ENCODE peak calls at places on chromosomes 7 and 10, in five cellular contexts. One of them, this sample, is unnamed.

GRCh38 chr7:47576031-47576908 is 5.6 kb downstream of the TNS3 start:
- DNase-seq in fibroblast of lung: peak; percentile 94
- DNase-seq in mesothelial cell of epicardium: no peak
- DNase-seq in IMR-90: peak; percentile 68
- DNase-seq in OCI-LY7: peak; percentile 60
- DNase-seq in this sample: peak; percentile 78

GRCh38 chr7:80386686-80387085 is 125.2 kb downstream of the GNAT3 start:
- DNase-seq in fibroblast of lung: peak; percentile 22
- DNase-seq in mesothelial cell of epicardium: no peak
- DNase-seq in IMR-90: peak; percentile 60
- DNase-seq in OCI-LY7: no peak
- DNase-seq in this sample: no peak

GRCh38 chr7:50349963-50350944 is 45.7 kb downstream of the IKZF1 start:
- DNase-seq in IMR-90: no peak
- DNase-seq in mesothelial cell of epicardium: no peak
- DNase-seq in fibroblast of lung: no peak
- DNase-seq in OCI-LY7: no peak
- DNase-seq in this sample: no peak

GRCh38 chr7:480531-481218 is 39.0 kb downstream of the PDGFA start:
- DNase-seq in OCI-LY7: no peak
- DNase-seq in mesothelial cell of epicardium: peak; percentile 66
- DNase-seq in fibroblast of lung: no peak
- DNase-seq in IMR-90: no peak
- DNase-seq in this sample: peak; percentile 37

GRCh38 chr7:99372275-99373085 is 2.0 kb upstream of the ARPC1B start:
- DNase-seq in OCI-LY7: no peak
- DNase-seq in mesothelial cell of epicardium: no peak
- DNase-seq in IMR-90: peak; percentile 47
- DNase-seq in fibroblast of lung: peak; percentile 29
- DNase-seq in this sample: no peak

GRCh38 chr10:104449402-104449801 is 95.8 kb downstream of the CFAP58 start:
- DNase-seq in mesothelial cell of epicardium: no peak
- DNase-seq in fibroblast of lung: no peak
- DNase-seq in OCI-LY7: no peak
- DNase-seq in IMR-90: peak; percentile 37
- DNase-seq in this sample: no peak

GRCh38 chr7:114084381-114085312 is 165.8 kb upstream of the PPP1R3A start:
- DNase-seq in OCI-LY7: no peak
- DNase-seq in IMR-90: no peak
- DNase-seq in mesothelial cell of epicardium: peak; percentile 59
- DNase-seq in fibroblast of lung: peak; percentile 53
- DNase-seq in this sample: no peak

GRCh38 chr7:71173955-71174354 is 42.0 kb downstream of the GALNT17 start:
- DNase-seq in IMR-90: no peak
- DNase-seq in fibroblast of lung: no peak
- DNase-seq in OCI-LY7: no peak
- DNase-seq in mesothelial cell of epicardium: peak; percentile 41
- DNase-seq in this sample: no peak

GRCh38 chr7:33719059-33719581 is 186.2 kb upstream of the BMPER start:
- DNase-seq in IMR-90: peak; percentile 25
- DNase-seq in mesothelial cell of epicardium: no peak
- DNase-seq in OCI-LY7: no peak
- DNase-seq in fibroblast of lung: peak; percentile 54
- DNase-seq in this sample: peak; percentile 17

GRCh38 chr7:48045205-48045765 is 9.9 kb downstream of the C7orf57 start:
- DNase-seq in mesothelial cell of epicardium: no peak
- DNase-seq in fibroblast of lung: no peak
- DNase-seq in OCI-LY7: no peak
- DNase-seq in IMR-90: no peak
- DNase-seq in this sample: no peak

GRCh38 chr7:79317728-79318127 is 135.7 kb downstream of the MAGI2 start:
- DNase-seq in fibroblast of lung: peak; percentile 90
- DNase-seq in mesothelial cell of epicardium: no peak
- DNase-seq in OCI-LY7: no peak
- DNase-seq in IMR-90: peak; percentile 97
- DNase-seq in this sample: peak; percentile 88

GRCh38 chr7:135672560-135673359 is 10.4 kb downstream of the STMP1 start:
- DNase-seq in mesothelial cell of epicardium: no peak
- DNase-seq in fibroblast of lung: peak; percentile 87
- DNase-seq in IMR-90: peak; percentile 84
- DNase-seq in OCI-LY7: peak; percentile 50
- DNase-seq in this sample: peak; percentile 90

GRCh38 chr10:63670291-63670898 is 149.2 kb downstream of the REEP3 start:
- DNase-seq in mesothelial cell of epicardium: no peak
- DNase-seq in fibroblast of lung: no peak
- DNase-seq in IMR-90: no peak
- DNase-seq in OCI-LY7: no peak
- DNase-seq in this sample: peak; percentile 89

GRCh38 chr7:28408974-28409715 is 3.2 kb upstream of the CREB5 start:
- DNase-seq in OCI-LY7: peak; percentile 4
- DNase-seq in mesothelial cell of epicardium: peak; percentile 89
- DNase-seq in fibroblast of lung: peak; percentile 99
- DNase-seq in IMR-90: peak; percentile 98
- DNase-seq in this sample: peak; percentile 93

GRCh38 chr7:107262857-107263256 is 94.1 kb downstream of the HBP1 start:
- DNase-seq in IMR-90: peak; percentile 6
- DNase-seq in mesothelial cell of epicardium: no peak
- DNase-seq in OCI-LY7: no peak
- DNase-seq in fibroblast of lung: no peak
- DNase-seq in this sample: peak; percentile 55

GRCh38 chr10:515674-516073 is 173.8 kb downstream of the DIP2C start:
- DNase-seq in OCI-LY7: peak; percentile 91
- DNase-seq in mesothelial cell of epicardium: no peak
- DNase-seq in fibroblast of lung: no peak
- DNase-seq in IMR-90: no peak
- DNase-seq in this sample: no peak

GRCh38 chr7:132709971-132710567 is 133.8 kb upstream of the PLXNA4 start:
- DNase-seq in IMR-90: peak; percentile 41
- DNase-seq in fibroblast of lung: peak; percentile 60
- DNase-seq in mesothelial cell of epicardium: no peak
- DNase-seq in OCI-LY7: peak; percentile 53
- DNase-seq in this sample: peak; percentile 68

GRCh38 chr10:88069338-88069737 is 205.9 kb downstream of the PTEN start:
- DNase-seq in OCI-LY7: no peak
- DNase-seq in IMR-90: no peak
- DNase-seq in mesothelial cell of epicardium: no peak
- DNase-seq in fibroblast of lung: no peak
- DNase-seq in this sample: no peak

GRCh38 chr7:43099750-43100149 is 12.7 kb upstream of the HECW1 start:
- DNase-seq in mesothelial cell of epicardium: no peak
- DNase-seq in fibroblast of lung: no peak
- DNase-seq in IMR-90: no peak
- DNase-seq in OCI-LY7: no peak
- DNase-seq in this sample: no peak

GRCh38 chr7:27184342-27185012 is 555 bp downstream of the HOXA11 start:
- DNase-seq in OCI-LY7: no peak
- DNase-seq in IMR-90: peak; percentile 27
- DNase-seq in fibroblast of lung: no peak
- DNase-seq in mesothelial cell of epicardium: peak; percentile 58
- DNase-seq in this sample: peak; percentile 26

GRCh38 chr7:44305564-44306507 is 19.6 kb downstream of the CAMK2B start:
- DNase-seq in fibroblast of lung: no peak
- DNase-seq in IMR-90: no peak
- DNase-seq in OCI-LY7: no peak
- DNase-seq in mesothelial cell of epicardium: peak; percentile 34
- DNase-seq in this sample: no peak

GRCh38 chr7:134625571-134625970 is 21.1 kb upstream of the BPGM start:
- DNase-seq in OCI-LY7: no peak
- DNase-seq in IMR-90: peak; percentile 93
- DNase-seq in fibroblast of lung: peak; percentile 60
- DNase-seq in mesothelial cell of epicardium: no peak
- DNase-seq in this sample: peak; percentile 28

GRCh38 chr7:96067321-96067720 is 254.6 kb downstream of the SLC25A13 start:
- DNase-seq in fibroblast of lung: no peak
- DNase-seq in mesothelial cell of epicardium: no peak
- DNase-seq in OCI-LY7: no peak
- DNase-seq in IMR-90: no peak
- DNase-seq in this sample: no peak

GRCh38 chr7:23347007-23347681 is 48.0 kb downstream of the MALSU1 start:
- DNase-seq in mesothelial cell of epicardium: no peak
- DNase-seq in IMR-90: no peak
- DNase-seq in fibroblast of lung: no peak
- DNase-seq in OCI-LY7: no peak
- DNase-seq in this sample: no peak

GRCh38 chr7:29179110-29179509 is 15.5 kb upstream of the CHN2 start:
- DNase-seq in IMR-90: no peak
- DNase-seq in OCI-LY7: no peak
- DNase-seq in mesothelial cell of epicardium: no peak
- DNase-seq in fibroblast of lung: no peak
- DNase-seq in this sample: no peak

GRCh38 chr7:36677769-36678435 is 46.4 kb downstream of the AOAH start:
- DNase-seq in OCI-LY7: no peak
- DNase-seq in mesothelial cell of epicardium: no peak
- DNase-seq in fibroblast of lung: no peak
- DNase-seq in IMR-90: no peak
- DNase-seq in this sample: no peak

GRCh38 chr10:97828721-97829120 is 20.9 kb upstream of the GOLGA7B start:
- DNase-seq in IMR-90: no peak
- DNase-seq in fibroblast of lung: no peak
- DNase-seq in mesothelial cell of epicardium: no peak
- DNase-seq in OCI-LY7: no peak
- DNase-seq in this sample: no peak

GRCh38 chr10:16941865-16942264 is 124.6 kb upstream of the RSU1 start:
- DNase-seq in IMR-90: no peak
- DNase-seq in OCI-LY7: no peak
- DNase-seq in fibroblast of lung: peak; percentile 9
- DNase-seq in mesothelial cell of epicardium: no peak
- DNase-seq in this sample: peak; percentile 9

GRCh38 chr10:48589266-48589665 is 15.6 kb downstream of the ARHGAP22 start:
- DNase-seq in OCI-LY7: no peak
- DNase-seq in IMR-90: peak; percentile 97
- DNase-seq in fibroblast of lung: peak; percentile 92
- DNase-seq in mesothelial cell of epicardium: no peak
- DNase-seq in this sample: peak; percentile 84

GRCh38 chr10:72830625-72831024 is 62.9 kb upstream of the OIT3 start:
- DNase-seq in fibroblast of lung: no peak
- DNase-seq in OCI-LY7: no peak
- DNase-seq in mesothelial cell of epicardium: no peak
- DNase-seq in IMR-90: no peak
- DNase-seq in this sample: no peak

GRCh38 chr7:70627488-70627887 is 504.5 kb upstream of the GALNT17 start:
- DNase-seq in fibroblast of lung: no peak
- DNase-seq in OCI-LY7: no peak
- DNase-seq in IMR-90: no peak
- DNase-seq in mesothelial cell of epicardium: no peak
- DNase-seq in this sample: no peak

GRCh38 chr7:45911311-45911710 is 9.8 kb downstream of the IGFBP3 start:
- DNase-seq in mesothelial cell of epicardium: no peak
- DNase-seq in fibroblast of lung: no peak
- DNase-seq in OCI-LY7: no peak
- DNase-seq in IMR-90: no peak
- DNase-seq in this sample: no peak

GRCh38 chr10:69413221-69413865 is 3.4 kb downstream of the TACR2 start:
- DNase-seq in OCI-LY7: peak; percentile 50
- DNase-seq in fibroblast of lung: peak; percentile 79
- DNase-seq in IMR-90: peak; percentile 70
- DNase-seq in mesothelial cell of epicardium: peak; percentile 66
- DNase-seq in this sample: peak; percentile 84
- TF ChIP-seq CTCF in OCI-LY7: peak; percentile 86
- TF ChIP-seq CTCF in fibroblast of lung: peak; percentile 74
- TF ChIP-seq CTCF in IMR-90: peak; percentile 82
- TF ChIP-seq CTCF in mesothelial cell of epicardium: peak; percentile 29
- TF ChIP-seq CTCF in this sample: peak; percentile 83

GRCh38 chr10:13188593-13188992 is 27.2 kb downstream of the MCM10 start:
- DNase-seq in OCI-LY7: no peak
- DNase-seq in IMR-90: no peak
- DNase-seq in mesothelial cell of epicardium: no peak
- DNase-seq in fibroblast of lung: no peak
- DNase-seq in this sample: no peak
- TF ChIP-seq CTCF in OCI-LY7: no peak
- TF ChIP-seq CTCF in IMR-90: no peak
- TF ChIP-seq CTCF in mesothelial cell of epicardium: no peak
- TF ChIP-seq CTCF in fibroblast of lung: no peak
- TF ChIP-seq CTCF in this sample: no peak

DNA sequence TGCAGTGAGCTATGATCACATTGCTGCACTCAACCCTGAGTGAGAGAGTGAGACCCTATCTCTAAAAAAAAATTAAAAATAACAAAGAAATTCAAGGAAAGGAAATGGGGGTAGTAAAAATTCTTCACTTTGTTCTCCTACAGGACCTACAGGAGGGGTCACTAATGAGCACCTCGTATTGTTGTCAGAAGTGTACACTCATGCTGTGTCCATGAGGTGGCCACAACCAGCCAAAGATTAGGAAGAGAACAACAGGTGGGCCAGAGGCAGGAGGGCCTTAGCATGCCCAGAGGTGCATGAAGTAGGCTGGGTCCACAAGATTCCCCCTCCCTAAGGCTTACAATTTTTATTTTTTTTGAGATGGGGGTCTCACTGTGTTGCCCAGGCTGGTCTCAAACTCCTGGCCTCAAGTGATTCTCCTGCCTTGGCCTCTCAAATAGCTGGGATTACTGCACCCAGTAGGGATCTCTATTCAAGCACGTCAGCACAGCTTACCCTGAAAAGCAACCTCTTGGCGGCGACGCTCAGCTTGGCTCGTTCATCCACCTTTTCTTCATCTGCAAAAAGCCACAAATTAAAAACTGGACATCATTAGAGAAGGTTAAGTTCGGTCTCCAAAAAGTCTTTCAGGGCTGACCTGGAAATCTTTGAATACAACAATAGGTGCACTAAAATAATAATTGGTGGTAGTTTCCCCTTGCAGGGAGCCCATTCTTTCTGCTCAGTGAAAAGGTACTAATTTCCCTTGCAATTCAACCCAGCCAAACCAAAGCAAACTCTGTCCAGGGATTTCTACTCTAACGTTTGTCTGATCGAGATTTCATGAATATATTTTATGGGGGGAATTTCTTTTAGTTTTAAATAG is 104.4 kb downstream of the SVIL start:
- DNase-seq in OCI-LY7: no peak
- DNase-seq in mesothelial cell of epicardium: no peak
- DNase-seq in IMR-90: no peak
- DNase-seq in fibroblast of lung: no peak
- DNase-seq in this sample: no peak
- TF ChIP-seq CTCF in OCI-LY7: no peak
- TF ChIP-seq CTCF in mesothelial cell of epicardium: no peak
- TF ChIP-seq CTCF in IMR-90: no peak
- TF ChIP-seq CTCF in fibroblast of lung: no peak
- TF ChIP-seq CTCF in this sample: no peak

DNA sequence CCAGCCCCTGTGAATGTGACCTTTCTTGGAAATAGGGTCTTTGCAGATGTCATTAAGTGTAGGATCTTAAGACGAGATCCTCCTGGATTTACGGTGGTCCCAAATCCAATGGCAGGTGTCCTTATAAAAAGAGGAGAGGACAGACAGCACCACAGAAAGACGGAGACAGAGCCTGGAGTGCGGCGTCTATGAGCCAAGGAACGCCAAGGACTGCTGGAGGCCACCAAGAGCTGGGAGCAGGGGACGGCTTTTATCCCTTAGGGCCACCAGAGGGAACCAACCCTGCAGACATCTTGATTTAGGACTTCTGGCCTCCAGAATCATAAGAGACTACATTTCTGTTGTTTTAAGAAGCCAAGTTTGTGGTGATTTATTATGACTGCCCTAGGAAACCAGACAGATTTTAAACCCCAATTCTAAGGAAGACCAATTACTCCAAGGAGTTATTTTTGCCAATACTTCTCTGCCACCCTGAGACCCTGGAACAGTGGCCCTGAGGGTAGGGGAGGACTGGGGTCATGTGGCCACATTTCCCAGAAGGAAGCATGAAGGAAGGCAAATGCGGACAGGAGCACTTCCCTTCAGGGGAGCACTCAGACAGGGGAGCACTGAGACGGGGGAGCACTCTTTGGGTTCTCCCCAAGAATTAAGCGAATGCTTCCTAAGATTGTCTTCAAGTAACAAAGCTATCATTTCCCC is 67.6 kb downstream of the CHST15 start:
- DNase-seq in mesothelial cell of epicardium: no peak
- DNase-seq in fibroblast of lung: peak; percentile 50
- DNase-seq in IMR-90: no peak
- DNase-seq in OCI-LY7: peak; percentile 75
- DNase-seq in this sample: peak; percentile 56
- TF ChIP-seq CTCF in mesothelial cell of epicardium: no peak
- TF ChIP-seq CTCF in fibroblast of lung: peak; percentile 2
- TF ChIP-seq CTCF in IMR-90: no peak
- TF ChIP-seq CTCF in OCI-LY7: peak; percentile 74
- TF ChIP-seq CTCF in this sample: no peak

This sample was measured in cardiac fibroblast.